ENCODE peak calls at places on chromosomes 11 and 22, in four cellular contexts. V is psoas muscle, U is colonic mucosa, W is right cardiac atrium. J is an unnamed sample.

GRCh38 chr22:42270178-42270511 is 308 bp downstream of the TCF20 start:
- DNase-seq in V (no peak), U (no peak), W (no peak), J (no peak)

GRCh38 chr11:124762077-124762623 is at the start of gene ESAM:
- DNase-seq in U (peak; percentile 84), W (peak; percentile 82), V (peak; percentile 41), J (peak; percentile 90)

GRCh38 chr11:2752204-2752772 is 52.5 kb upstream of the KCNQ1OT1 start:
- DNase-seq in U (no peak), W (no peak), V (no peak), J (peak; percentile 23)

GRCh38 chr11:134632347-134633119 is 220.5 kb upstream of the B3GAT1 start:
- DNase-seq in W (no peak), U (no peak), V (no peak), J (no peak)

GRCh38 chr11:48248902-48249301 is 4.0 kb downstream of the OR4X2 start:
- DNase-seq in U (no peak), V (no peak), W (no peak), J (no peak)

GRCh38 chr22:31872209-31872608 is 72.1 kb upstream of the YWHAH start:
- DNase-seq in U (no peak), V (no peak), W (no peak), J (no peak)

GRCh38 chr11:112321521-112322172 is 61.0 kb upstream of the PLET1 start:
- DNase-seq in W (no peak), U (peak; percentile 82), V (peak; percentile 63), J (peak; percentile 85)

GRCh38 chr22:19483481-19484244 is 3.9 kb downstream of the CDC45 start:
- DNase-seq in W (no peak), V (no peak), U (no peak), J (no peak)

GRCh38 chr11:66317766-66318575 is 1.1 kb upstream of the CD248 start:
- DNase-seq in U (peak; percentile 46), W (peak; percentile 86), V (peak; percentile 70), J (peak; percentile 70)

GRCh38 chr11:128941573-128942271 is 949 bp downstream of the TP53AIP1 start:
- DNase-seq in W (no peak), V (no peak), U (no peak), J (no peak)

GRCh38 chr11:134498326-134499139 is 86.5 kb upstream of the B3GAT1 start:
- DNase-seq in V (no peak), U (no peak), W (no peak), J (peak; percentile 53)

GRCh38 chr11:100681064-100681502 is 6.0 kb upstream of the ARHGAP42 start:
- DNase-seq in W (peak; percentile 73), U (peak; percentile 84), V (peak; percentile 66), J (peak; percentile 73)

GRCh38 chr11:61138940-61139339 is 22.3 kb downstream of the VPS37C start:
- DNase-seq in U (no peak), V (no peak), W (no peak), J (no peak)

GRCh38 chr11:61162092-61162935 is 1.1 kb upstream of the VPS37C start:
- DNase-seq in V (no peak), U (no peak), W (no peak), J (no peak)

GRCh38 chr11:1669546-1670218 is 27.3 kb upstream of the KRTAP5-6 start:
- DNase-seq in W (no peak), U (no peak), V (no peak), J (no peak)

GRCh38 chr11:10208045-10208674 is 85.9 kb downstream of the SBF2 start:
- DNase-seq in U (no peak), W (no peak), V (no peak), J (no peak)

GRCh38 chr11:57476883-57477506 is 16.7 kb downstream of the RTN4RL2 start:
- DNase-seq in V (peak; percentile 59), W (peak; percentile 75), U (peak; percentile 67), J (peak; percentile 79)

GRCh38 chr22:33853200-33854097 is 66.8 kb downstream of the LARGE1 start:
- DNase-seq in U (peak; percentile 77), W (peak; percentile 89), V (peak; percentile 70), J (peak; percentile 84)

GRCh38 chr11:2933376-2934056 is 4.3 kb upstream of the PHLDA2 start:
- DNase-seq in V (peak; percentile 74), W (peak; percentile 89), U (peak; percentile 78), J (peak; percentile 94)

GRCh38 chr11:115418081-115418480 is 86.1 kb downstream of the CADM1 start:
- DNase-seq in V (no peak), W (no peak), U (no peak), J (no peak)
- H3K4me1 ChIP-seq in V (no peaks in the 10 kb centered on the region), W (no peaks in the 10 kb centered on the region), U (no peaks in the 10 kb centered on the region), J (no peaks in the 10 kb centered on the region)

DNA sequence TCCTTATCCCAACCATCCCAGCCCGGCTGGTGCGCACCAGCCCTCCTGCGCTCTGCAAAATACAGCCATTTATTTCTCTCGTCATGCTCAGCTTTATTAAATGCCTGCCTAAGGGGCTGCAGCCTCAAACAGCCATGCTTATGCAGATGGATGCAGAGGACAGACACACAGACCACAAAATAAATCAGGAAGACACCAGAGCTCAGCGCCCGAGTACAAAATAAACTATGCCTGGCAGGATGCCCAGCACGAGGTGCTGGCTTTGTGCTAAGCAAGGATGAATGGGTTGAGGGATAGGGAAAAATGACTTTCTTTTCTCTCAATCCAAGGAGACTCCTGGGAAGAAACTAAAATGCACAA is 70.5 kb downstream of the RPUSD4 start:
- DNase-seq in W (peak; percentile 88), V (no peak), U (peak; percentile 48), J (no peak)
- H3K27ac ChIP-seq in W (no peak overlapping the region), V (no peak overlapping the region), U (no peak overlapping the region), J (no peak overlapping the region)

DNA sequence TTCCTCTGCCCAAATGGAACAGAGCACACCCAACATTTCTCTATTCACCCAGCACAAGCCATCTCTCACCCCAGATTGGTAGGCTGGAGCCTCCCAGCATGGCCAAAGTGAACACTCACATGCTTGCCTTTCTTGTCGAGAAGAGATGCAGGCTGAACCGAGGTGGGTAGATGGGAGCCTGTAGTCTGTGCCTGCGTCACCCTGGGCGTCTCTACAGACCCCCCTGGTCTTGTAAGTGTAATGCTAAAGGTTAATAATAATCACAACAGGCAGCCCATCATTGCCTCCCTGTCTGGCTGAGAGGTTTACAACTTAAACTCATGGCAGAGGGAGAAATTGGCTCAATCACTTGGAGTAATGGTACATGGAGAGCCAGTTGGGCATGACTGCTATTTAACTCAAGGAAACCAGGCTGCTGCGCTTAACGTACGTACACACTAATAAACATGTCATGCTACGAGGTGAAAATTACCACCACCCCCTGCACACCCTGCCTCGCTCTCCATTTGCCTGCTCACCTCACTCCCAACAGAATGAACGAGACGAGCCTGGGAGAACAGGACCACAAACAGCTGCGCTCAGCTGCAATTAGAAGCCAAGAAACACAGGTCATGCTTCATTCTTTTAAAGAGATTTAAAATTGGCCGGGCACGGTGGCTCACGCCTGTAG is 9.1 kb upstream of the ZBTB16 start:
- DNase-seq in V (no peak), W (no peak), U (no peak), J (no peak)
- H3K4me1 ChIP-seq in V (peaks cover 7% of the 10 kb centered on the region), W (no peaks in the 10 kb centered on the region), U (peaks cover 3% of the 10 kb centered on the region), J (no peaks in the 10 kb centered on the region)

DNA sequence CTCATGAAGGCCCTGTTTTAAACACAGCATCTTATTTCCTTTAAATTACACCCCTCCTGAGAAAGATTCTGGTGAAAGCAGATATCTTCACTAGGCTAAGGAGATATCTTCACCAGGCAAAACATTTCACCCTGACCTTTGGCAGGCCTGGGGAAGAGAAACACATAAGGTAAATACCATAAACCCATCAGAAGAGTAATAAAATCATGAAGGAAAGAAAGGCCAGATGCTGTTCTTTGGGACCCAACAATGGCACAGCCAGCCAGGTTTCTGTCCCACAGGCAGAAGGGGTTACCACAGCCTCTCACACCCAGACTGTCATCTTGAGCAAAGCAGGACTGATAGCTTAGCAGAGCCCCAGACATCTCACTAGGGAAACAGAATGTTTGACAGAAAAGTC is 125.4 kb downstream of the CCDC34 start:
- DNase-seq in V (no peak), U (peak; percentile 74), W (no peak), J (no peak)
- H3K27ac ChIP-seq in V (no peak overlapping the region), U (no peak overlapping the region), W (no peak overlapping the region), J (no peak overlapping the region)

GRCh38 chr22:40042312-40042711 is 47.6 kb downstream of the FAM83F start:
- DNase-seq in W (no peak), V (no peak), U (no peak), J (no peak)
- H3K4me1 ChIP-seq in W (peaks cover 1% of the 10 kb centered on the region), V (peaks cover 32% of the 10 kb centered on the region), U (peaks cover 6% of the 10 kb centered on the region), J (peaks cover 27% of the 10 kb centered on the region)

GRCh38 chr22:39236321-39237275 is 8.2 kb downstream of the PDGFB start:
- DNase-seq in W (peak; percentile 75), U (peak; percentile 34), V (peak; percentile 74), J (no peak)

GRCh38 chr22:39234157-39234793 is 10.5 kb downstream of the PDGFB start:
- DNase-seq in V (peak; percentile 80), U (no peak), W (peak; percentile 83), J (no peak)

GRCh38 chr22:39232806-39233735 is 11.7 kb downstream of the PDGFB start:
- DNase-seq in U (no peak), V (no peak), W (no peak), J (no peak)

GRCh38 chr22:39233736-39234120 is 11.1 kb downstream of the PDGFB start:
- DNase-seq in W (peak; percentile 81), V (peak; percentile 58), U (no peak), J (no peak)

GRCh38 chr22:39234867-39235687 is 9.7 kb downstream of the PDGFB start:
- DNase-seq in V (peak; percentile 85), W (peak; percentile 85), U (peak; percentile 76), J (peak; percentile 77)
- H3K27ac ChIP-seq in V (peak overlapping the region; percentile 87), W (peak overlapping the region; percentile 97), U (no peak overlapping the region), J (peak overlapping the region; percentile 51)